ENCODE peak calls at places on chromosomes 12 and 14, in six cellular contexts. One of them, this sample, is unnamed.
A peak's percentile ranks its signal among the peaks of the same experiment; 100 is the strongest.

GRCh38 chr12:15689751-15690191 is 99.4 kb downstream of the EPS8 start:
- DNase-seq in H1: no peak
- DNase-seq in SK-N-SH: no peak
- DNase-seq in HepG2: peak; percentile 6
- DNase-seq in K562: no peak
- DNase-seq in GM12878: no peak
- DNase-seq in this sample: peak; percentile 39

GRCh38 chr12:59119676-59120075 is 199.4 kb upstream of the LRIG3 start:
- DNase-seq in H1: no peak
- DNase-seq in SK-N-SH: no peak
- DNase-seq in HepG2: no peak
- DNase-seq in K562: no peak
- DNase-seq in GM12878: no peak
- DNase-seq in this sample: no peak

GRCh38 chr12:4859478-4860210 is 50.1 kb upstream of the KCNA1 start:
- DNase-seq in H1: no peak
- DNase-seq in SK-N-SH: no peak
- DNase-seq in HepG2: no peak
- DNase-seq in K562: no peak
- DNase-seq in GM12878: no peak
- DNase-seq in this sample: no peak

GRCh38 chr14:23636317-23637211 is at the start of gene DHRS2:
- DNase-seq in H1: no peak
- DNase-seq in SK-N-SH: no peak
- DNase-seq in HepG2: peak; percentile 100
- DNase-seq in K562: peak; percentile 17
- DNase-seq in GM12878: no peak
- DNase-seq in this sample: no peak

GRCh38 chr12:128930591-128930990 is 77.3 kb downstream of the GLT1D1 start:
- DNase-seq in H1: no peak
- DNase-seq in SK-N-SH: no peak
- DNase-seq in HepG2: no peak
- DNase-seq in K562: no peak
- DNase-seq in GM12878: no peak
- DNase-seq in this sample: no peak

GRCh38 chr14:99559286-99559990 is 44.6 kb downstream of the CCDC85C start:
- DNase-seq in H1: no peak
- DNase-seq in SK-N-SH: no peak
- DNase-seq in HepG2: no peak
- DNase-seq in K562: no peak
- DNase-seq in GM12878: no peak
- DNase-seq in this sample: no peak

GRCh38 chr14:67487332-67487731 is 1.2 kb downstream of the TMEM229B start:
- DNase-seq in H1: no peak
- DNase-seq in SK-N-SH: no peak
- DNase-seq in HepG2: no peak
- DNase-seq in K562: no peak
- DNase-seq in GM12878: no peak
- DNase-seq in this sample: no peak

GRCh38 chr12:65567820-65568219 is 256.5 kb upstream of the HMGA2 start:
- DNase-seq in H1: no peak
- DNase-seq in SK-N-SH: no peak
- DNase-seq in HepG2: no peak
- DNase-seq in K562: no peak
- DNase-seq in GM12878: no peak
- DNase-seq in this sample: no peak

GRCh38 chr14:24607081-24607480 is 2.4 kb downstream of the GZMH start:
- DNase-seq in H1: no peak
- DNase-seq in SK-N-SH: no peak
- DNase-seq in HepG2: no peak
- DNase-seq in K562: no peak
- DNase-seq in GM12878: no peak
- DNase-seq in this sample: no peak

DNA sequence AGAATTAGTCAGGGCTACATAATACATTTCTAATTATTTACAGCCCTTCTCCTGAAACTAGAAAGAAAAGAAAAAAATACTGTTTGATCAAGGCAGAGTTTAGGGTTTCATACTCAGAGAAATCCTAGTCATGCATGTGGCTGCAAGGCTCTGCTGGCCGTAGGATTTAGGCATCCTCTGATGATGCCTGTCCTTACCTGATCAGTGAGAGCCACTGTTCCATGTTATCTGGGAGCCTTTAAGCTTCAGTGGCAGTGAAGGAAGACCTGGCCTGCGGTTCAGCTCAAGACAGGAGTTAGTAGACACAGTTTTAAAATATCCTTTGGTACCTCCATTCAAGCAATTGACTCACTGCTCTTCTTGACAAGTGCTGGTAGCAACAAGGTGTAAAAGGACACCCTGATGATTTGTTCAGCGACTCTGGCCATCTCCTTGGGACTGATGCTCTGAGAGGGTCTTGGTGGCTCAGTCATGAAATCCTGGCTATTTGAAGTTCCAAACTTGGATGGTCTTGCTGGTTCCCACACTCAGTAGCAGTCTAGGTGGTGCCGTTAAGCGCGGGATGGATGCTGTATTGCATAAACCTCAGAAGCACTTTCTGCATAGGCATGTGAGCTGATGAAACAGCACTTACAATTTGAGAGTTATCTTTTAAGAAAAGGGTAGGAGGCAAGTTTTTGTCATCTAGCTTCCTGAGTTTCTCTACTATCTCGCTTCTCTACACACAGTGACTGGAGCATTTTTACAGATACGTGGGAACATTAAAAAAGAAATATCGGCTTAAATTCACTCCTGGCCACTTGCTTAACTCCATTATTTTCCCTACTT is 162.0 kb downstream of the SAMD4A start:
- DNase-seq in H1: no peak
- DNase-seq in SK-N-SH: no peak
- DNase-seq in HepG2: no peak
- DNase-seq in K562: peak; percentile 70
- DNase-seq in GM12878: no peak
- DNase-seq in this sample: no peak
- TF ChIP-seq MAX in H1: no peak
- TF ChIP-seq MAX in SK-N-SH: no peak
- TF ChIP-seq MAX in HepG2: no peak
- TF ChIP-seq MAX in K562: no peak
- TF ChIP-seq MAX in GM12878: no peak
- TF ChIP-seq MAX in this sample: no peak

DNA sequence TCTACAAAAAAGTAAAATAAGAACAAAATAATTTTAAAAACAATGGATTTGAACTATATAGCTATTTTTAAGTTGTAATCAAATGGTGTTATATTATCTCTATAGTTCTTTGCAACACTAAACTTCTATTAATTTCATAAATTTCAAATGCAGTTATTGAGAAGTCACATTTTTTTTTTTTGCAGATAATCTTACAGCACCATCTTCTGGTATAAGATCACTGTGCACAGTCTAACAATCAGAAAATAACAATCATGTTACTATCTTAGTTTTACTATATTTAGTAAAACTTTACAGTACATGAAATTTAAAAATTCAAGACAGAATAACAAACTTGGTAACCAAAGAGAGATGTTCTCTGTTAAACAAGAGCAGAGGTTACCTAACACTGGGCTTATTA is 40.6 kb downstream of the GXYLT1 start:
- DNase-seq in H1: no peak
- DNase-seq in SK-N-SH: no peak
- DNase-seq in HepG2: no peak
- DNase-seq in K562: no peak
- DNase-seq in GM12878: no peak
- DNase-seq in this sample: no peak
- TF ChIP-seq RFX5 in H1: no peak
- TF ChIP-seq RFX5 in SK-N-SH: no peak
- TF ChIP-seq RFX5 in HepG2: no peak
- TF ChIP-seq RFX5 in K562: no peak
- TF ChIP-seq RFX5 in GM12878: no peak
- TF ChIP-seq RFX5 in this sample: no peak

GRCh38 chr12:55724226-55724939 is 4.2 kb downstream of the RDH5 start:
- DNase-seq in H1: no peak
- DNase-seq in SK-N-SH: peak; percentile 71
- DNase-seq in HepG2: peak; percentile 60
- DNase-seq in K562: peak; percentile 80
- DNase-seq in GM12878: no peak
- DNase-seq in this sample: peak; percentile 70
- TF ChIP-seq MAX in H1: no peak
- TF ChIP-seq MAX in SK-N-SH: no peak
- TF ChIP-seq MAX in HepG2: no peak
- TF ChIP-seq MAX in K562: no peak
- TF ChIP-seq MAX in GM12878: no peak
- TF ChIP-seq MAX in this sample: peak; percentile 22

DNA sequence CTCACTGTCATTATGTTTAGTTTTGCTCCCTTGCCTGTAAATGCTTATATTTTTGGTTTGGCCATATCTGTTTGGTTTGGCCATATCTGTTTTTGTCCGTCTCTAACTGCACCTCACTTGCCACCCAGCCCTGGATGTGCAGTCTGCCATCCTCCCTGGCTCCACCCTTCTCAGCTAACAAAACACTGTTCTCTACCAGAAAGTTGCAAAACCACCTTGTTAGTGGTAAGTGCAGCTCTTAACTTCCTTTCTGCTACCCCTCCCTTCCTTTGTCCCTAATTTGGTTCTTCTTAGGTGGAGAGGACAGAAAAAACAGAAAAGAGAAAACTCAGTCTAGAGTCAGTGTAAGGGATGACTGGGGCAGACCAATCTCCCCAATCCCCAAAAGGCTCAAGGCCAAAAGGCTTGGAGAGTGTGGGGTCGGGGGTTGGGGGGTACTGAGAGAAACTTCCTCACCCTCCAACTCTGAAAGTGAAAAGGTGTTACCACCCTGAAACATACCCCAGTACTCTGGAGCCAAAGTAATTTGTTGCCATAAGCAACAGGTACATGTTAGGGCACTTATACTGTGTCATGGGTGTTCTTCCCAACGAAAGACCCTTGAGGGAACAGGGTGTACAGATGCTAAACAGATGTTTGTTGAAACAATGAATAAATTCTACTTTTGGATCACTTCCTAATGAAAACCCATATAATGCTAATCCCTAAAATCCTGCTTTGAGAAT is 5.0 kb downstream of the BIN2 start:
- DNase-seq in H1: no peak
- DNase-seq in SK-N-SH: no peak
- DNase-seq in HepG2: no peak
- DNase-seq in K562: no peak
- DNase-seq in GM12878: peak; percentile 59
- DNase-seq in this sample: no peak
- TF ChIP-seq RFX5 in H1: no peak
- TF ChIP-seq RFX5 in SK-N-SH: no peak
- TF ChIP-seq RFX5 in HepG2: no peak
- TF ChIP-seq RFX5 in K562: no peak
- TF ChIP-seq RFX5 in GM12878: no peak
- TF ChIP-seq RFX5 in this sample: no peak

DNA sequence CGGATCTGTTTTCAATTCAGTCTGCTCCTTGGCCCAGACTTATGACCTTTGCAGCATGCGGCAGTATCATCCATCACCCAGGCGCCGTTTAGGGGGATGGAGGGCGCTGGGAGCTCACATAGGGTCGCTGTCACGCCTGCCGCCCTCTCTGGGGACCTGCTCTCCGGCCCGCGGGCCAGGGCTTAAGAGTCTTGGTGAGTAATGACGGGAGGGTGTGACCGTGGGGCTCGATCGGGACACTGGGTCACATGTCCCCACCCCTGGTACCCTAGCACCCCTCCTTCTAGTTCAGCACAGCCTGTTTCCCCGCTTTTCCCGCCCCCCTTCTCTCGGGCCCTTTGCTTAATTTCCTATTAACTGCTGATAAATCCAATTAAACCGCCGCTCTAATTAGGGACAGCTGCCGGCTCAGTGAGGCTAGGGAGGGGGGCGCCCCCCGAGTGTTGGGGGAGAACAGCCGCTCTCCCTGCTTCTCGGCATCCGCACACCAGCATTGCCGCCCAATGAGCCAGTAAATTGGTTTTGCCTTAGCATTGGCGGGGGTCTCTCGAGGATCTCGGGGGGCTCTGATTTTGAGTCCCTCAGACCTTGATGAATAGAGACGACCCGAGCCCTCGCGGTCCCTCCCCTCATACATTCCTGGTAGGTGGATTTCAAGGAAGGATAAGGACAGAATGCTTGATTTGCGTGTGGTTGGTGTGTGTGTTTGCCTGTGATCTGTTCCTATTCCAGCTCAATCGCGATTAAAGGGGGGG is 9.3 kb downstream of the STAC3 start:
- DNase-seq in H1: no peak
- DNase-seq in SK-N-SH: peak; percentile 57
- DNase-seq in HepG2: no peak
- DNase-seq in K562: no peak
- DNase-seq in GM12878: no peak
- DNase-seq in this sample: no peak
- TF ChIP-seq MAX in H1: no peak
- TF ChIP-seq MAX in SK-N-SH: no peak
- TF ChIP-seq MAX in HepG2: no peak
- TF ChIP-seq MAX in K562: no peak
- TF ChIP-seq MAX in GM12878: no peak
- TF ChIP-seq MAX in this sample: no peak

This sample was measured in A549.